ENCODE peak calls at places on chromosomes 6 and 20, in five cellular contexts. One of them, this sample, is unnamed.

GRCh38 chr6:89616531-89616930 is 22.0 kb downstream of the LYRM2 start:
- DNase-seq in endodermal cell: no peak
- DNase-seq in cardiac muscle cell: no peak
- DNase-seq in DND-41: no peak
- DNase-seq in pancreas: no peak
- DNase-seq in this sample: no peak

GRCh38 chr20:11544029-11544678 is 373.5 kb upstream of the BTBD3 start:
- DNase-seq in cardiac muscle cell: peak; percentile 69
- DNase-seq in DND-41: peak; percentile 29
- DNase-seq in endodermal cell: peak; percentile 58
- DNase-seq in pancreas: no peak
- DNase-seq in this sample: peak; percentile 24

GRCh38 chr6:169106176-169106575 is 147.5 kb downstream of the THBS2 start:
- DNase-seq in cardiac muscle cell: no peak
- DNase-seq in pancreas: no peak
- DNase-seq in DND-41: no peak
- DNase-seq in endodermal cell: no peak
- DNase-seq in this sample: no peak

GRCh38 chr6:147853574-147853973 is 345.1 kb downstream of the SAMD5 start:
- DNase-seq in endodermal cell: no peak
- DNase-seq in pancreas: no peak
- DNase-seq in cardiac muscle cell: no peak
- DNase-seq in DND-41: no peak
- DNase-seq in this sample: no peak

GRCh38 chr6:137775720-137776119 is 91.3 kb upstream of the TNFAIP3 start:
- DNase-seq in pancreas: no peak
- DNase-seq in endodermal cell: no peak
- DNase-seq in DND-41: no peak
- DNase-seq in cardiac muscle cell: no peak
- DNase-seq in this sample: no peak

GRCh38 chr20:39986231-39986904 is 702.7 kb downstream of the MAFB start:
- DNase-seq in cardiac muscle cell: peak; percentile 65
- DNase-seq in DND-41: no peak
- DNase-seq in endodermal cell: peak; percentile 71
- DNase-seq in pancreas: no peak
- DNase-seq in this sample: no peak

GRCh38 chr20:34753706-34754461 is 49.7 kb downstream of the TP53INP2 start:
- DNase-seq in endodermal cell: no peak
- DNase-seq in pancreas: no peak
- DNase-seq in DND-41: no peak
- DNase-seq in cardiac muscle cell: no peak
- DNase-seq in this sample: no peak

GRCh38 chr6:155340464-155341129 is 26.3 kb upstream of the TFB1M start:
- DNase-seq in cardiac muscle cell: no peak
- DNase-seq in DND-41: no peak
- DNase-seq in endodermal cell: peak; percentile 72
- DNase-seq in pancreas: no peak
- DNase-seq in this sample: no peak

GRCh38 chr20:46651091-46651962 is at the start of gene SLC13A3:
- DNase-seq in cardiac muscle cell: peak; percentile 57
- DNase-seq in DND-41: no peak
- DNase-seq in endodermal cell: peak; percentile 87
- DNase-seq in pancreas: no peak
- DNase-seq in this sample: no peak

GRCh38 chr6:28867078-28867414 is 56.7 kb downstream of the TRIM27 start:
- DNase-seq in DND-41: no peak
- DNase-seq in cardiac muscle cell: no peak
- DNase-seq in pancreas: no peak
- DNase-seq in endodermal cell: no peak
- DNase-seq in this sample: no peak

GRCh38 chr20:63895202-63895885 is 418 bp downstream of the DNAJC5 start:
- DNase-seq in cardiac muscle cell: no peak
- DNase-seq in endodermal cell: no peak
- DNase-seq in pancreas: peak; percentile 64
- DNase-seq in DND-41: no peak
- DNase-seq in this sample: no peak

GRCh38 chr6:29968130-29968529 is 25.8 kb downstream of the HLA-A start:
- DNase-seq in endodermal cell: no peak
- DNase-seq in pancreas: no peak
- DNase-seq in DND-41: no peak
- DNase-seq in cardiac muscle cell: no peak
- DNase-seq in this sample: no peak

GRCh38 chr6:139595183-139595582 is 220.7 kb upstream of the CITED2 start:
- DNase-seq in DND-41: no peak
- DNase-seq in pancreas: no peak
- DNase-seq in cardiac muscle cell: no peak
- DNase-seq in endodermal cell: no peak
- DNase-seq in this sample: no peak

GRCh38 chr20:41003143-41003932 is 25.3 kb upstream of the TOP1 start:
- DNase-seq in DND-41: no peak
- DNase-seq in cardiac muscle cell: no peak
- DNase-seq in endodermal cell: peak; percentile 59
- DNase-seq in pancreas: no peak
- DNase-seq in this sample: no peak

GRCh38 chr6:133396225-133396624 is 155.1 kb downstream of the EYA4 start:
- DNase-seq in endodermal cell: no peak
- DNase-seq in pancreas: no peak
- DNase-seq in cardiac muscle cell: no peak
- DNase-seq in DND-41: no peak
- DNase-seq in this sample: no peak

GRCh38 chr6:68572525-68572924 is 62.6 kb upstream of the ADGRB3 start:
- DNase-seq in endodermal cell: peak; percentile 87
- DNase-seq in cardiac muscle cell: peak; percentile 23
- DNase-seq in pancreas: no peak
- DNase-seq in DND-41: peak; percentile 19
- DNase-seq in this sample: peak; percentile 71

GRCh38 chr20:45290677-45291355 is 15.8 kb upstream of the RBPJL start:
- DNase-seq in pancreas: peak; percentile 84
- DNase-seq in DND-41: peak; percentile 71
- DNase-seq in endodermal cell: peak; percentile 95
- DNase-seq in cardiac muscle cell: peak; percentile 83
- DNase-seq in this sample: peak; percentile 87

GRCh38 chr20:50244352-50245149 is 53.9 kb downstream of the CEBPB start:
- DNase-seq in pancreas: no peak
- DNase-seq in cardiac muscle cell: no peak
- DNase-seq in endodermal cell: no peak
- DNase-seq in DND-41: no peak
- DNase-seq in this sample: no peak

GRCh38 chr6:113433506-113433991 is 423.6 kb upstream of the MARCKS start:
- DNase-seq in cardiac muscle cell: no peak
- DNase-seq in endodermal cell: no peak
- DNase-seq in pancreas: no peak
- DNase-seq in DND-41: no peak
- DNase-seq in this sample: no peak

GRCh38 chr6:150813319-150813992 is 52.0 kb upstream of the MTHFD1L start:
- DNase-seq in pancreas: no peak
- DNase-seq in cardiac muscle cell: no peak
- DNase-seq in DND-41: no peak
- DNase-seq in endodermal cell: no peak
- DNase-seq in this sample: peak; percentile 24

GRCh38 chr20:36017034-36017951 is 48.9 kb downstream of the CNBD2 start:
- DNase-seq in cardiac muscle cell: no peak
- DNase-seq in endodermal cell: peak; percentile 52
- DNase-seq in DND-41: no peak
- DNase-seq in pancreas: no peak
- DNase-seq in this sample: no peak

GRCh38 chr20:22106308-22106938 is 401.0 kb downstream of the PAX1 start:
- DNase-seq in endodermal cell: peak; percentile 52
- DNase-seq in pancreas: no peak
- DNase-seq in cardiac muscle cell: peak; percentile 47
- DNase-seq in DND-41: no peak
- DNase-seq in this sample: no peak

GRCh38 chr6:84926756-84927155 is 162.4 kb upstream of the TBX18 start:
- DNase-seq in DND-41: no peak
- DNase-seq in endodermal cell: no peak
- DNase-seq in pancreas: no peak
- DNase-seq in cardiac muscle cell: no peak
- DNase-seq in this sample: no peak

GRCh38 chr20:62775206-62775605 is 21.1 kb upstream of the MRGBP start:
- DNase-seq in endodermal cell: no peak
- DNase-seq in DND-41: no peak
- DNase-seq in cardiac muscle cell: no peak
- DNase-seq in pancreas: no peak
- DNase-seq in this sample: no peak

GRCh38 chr20:20641783-20642182 is 70.7 kb downstream of the RALGAPA2 start:
- DNase-seq in pancreas: no peak
- DNase-seq in endodermal cell: no peak
- DNase-seq in DND-41: no peak
- DNase-seq in cardiac muscle cell: no peak
- DNase-seq in this sample: no peak

GRCh38 chr20:4101271-4101670 is 85.9 kb upstream of the RNF24 start:
- DNase-seq in endodermal cell: no peak
- DNase-seq in DND-41: no peak
- DNase-seq in cardiac muscle cell: no peak
- DNase-seq in pancreas: no peak
- DNase-seq in this sample: no peak

DNA sequence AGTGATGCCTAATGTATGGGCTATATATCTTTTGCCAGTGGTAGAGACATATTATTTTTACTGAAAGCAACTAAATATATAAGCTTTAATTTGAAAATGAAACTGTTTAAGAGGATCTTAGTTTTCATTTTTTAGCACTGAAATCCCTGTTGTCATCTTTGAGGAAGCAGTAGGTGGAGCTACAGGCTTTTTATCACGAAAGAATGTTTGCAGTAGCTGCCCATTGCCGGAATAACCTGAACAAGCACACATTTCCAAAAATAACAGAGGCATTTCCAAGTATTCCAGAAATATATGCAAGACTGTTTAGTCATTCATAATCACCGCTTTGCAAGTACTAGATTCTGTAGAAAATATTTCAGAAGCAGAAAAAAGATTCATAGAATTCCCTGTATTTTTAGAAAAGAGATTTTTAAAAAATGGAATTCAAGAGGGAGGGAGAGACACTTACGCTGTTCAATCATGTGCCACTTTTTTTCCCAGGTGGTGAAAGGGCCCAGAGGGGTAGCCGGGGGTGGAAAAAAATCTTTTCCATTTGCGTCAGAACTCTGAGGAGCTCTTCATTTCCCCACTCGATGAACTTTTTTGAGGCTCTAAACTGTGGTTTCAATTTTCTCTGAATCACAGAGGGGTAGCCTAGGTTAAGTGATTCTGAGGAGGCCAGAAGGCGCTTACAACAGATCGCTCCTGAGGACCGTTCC is 142.5 kb upstream of the FERMT1 start:
- DNase-seq in cardiac muscle cell: peak; percentile 86
- DNase-seq in pancreas: no peak
- DNase-seq in DND-41: no peak
- DNase-seq in endodermal cell: no peak
- DNase-seq in this sample: no peak
- H3K4me3 ChIP-seq in cardiac muscle cell: no peak overlapping the region
- H3K4me3 ChIP-seq in pancreas: no peak overlapping the region
- H3K4me3 ChIP-seq in DND-41: no peak overlapping the region
- H3K4me3 ChIP-seq in endodermal cell: no peak overlapping the region
- H3K4me3 ChIP-seq in this sample: no peak overlapping the region

DNA sequence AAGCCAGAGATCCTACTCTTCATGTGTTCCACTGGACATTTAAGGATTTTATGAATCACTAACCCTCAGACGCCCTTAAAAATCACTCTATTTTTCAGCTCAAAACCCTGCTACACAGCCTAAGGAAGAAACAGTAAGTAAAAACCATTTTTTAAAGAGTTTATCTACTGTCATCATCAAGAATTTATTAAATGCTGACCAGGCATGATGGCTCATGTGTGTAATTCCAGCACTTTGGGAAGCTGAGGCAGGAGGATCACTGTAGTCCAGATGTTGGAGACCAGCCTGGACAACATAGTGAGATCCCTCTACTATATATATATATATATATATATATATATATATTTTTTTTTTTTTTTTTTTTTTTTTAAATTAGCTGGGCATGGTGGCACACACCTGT is 124.2 kb upstream of the ID4 start:
- DNase-seq in endodermal cell: no peak
- DNase-seq in cardiac muscle cell: no peak
- DNase-seq in pancreas: no peak
- DNase-seq in DND-41: no peak
- DNase-seq in this sample: no peak
- H3K27ac ChIP-seq in endodermal cell: no peak overlapping the region
- H3K27ac ChIP-seq in cardiac muscle cell: no peak overlapping the region
- H3K27ac ChIP-seq in pancreas: no peak overlapping the region
- H3K27ac ChIP-seq in DND-41: no peak overlapping the region
- H3K27ac ChIP-seq in this sample: no peak overlapping the region

DNA sequence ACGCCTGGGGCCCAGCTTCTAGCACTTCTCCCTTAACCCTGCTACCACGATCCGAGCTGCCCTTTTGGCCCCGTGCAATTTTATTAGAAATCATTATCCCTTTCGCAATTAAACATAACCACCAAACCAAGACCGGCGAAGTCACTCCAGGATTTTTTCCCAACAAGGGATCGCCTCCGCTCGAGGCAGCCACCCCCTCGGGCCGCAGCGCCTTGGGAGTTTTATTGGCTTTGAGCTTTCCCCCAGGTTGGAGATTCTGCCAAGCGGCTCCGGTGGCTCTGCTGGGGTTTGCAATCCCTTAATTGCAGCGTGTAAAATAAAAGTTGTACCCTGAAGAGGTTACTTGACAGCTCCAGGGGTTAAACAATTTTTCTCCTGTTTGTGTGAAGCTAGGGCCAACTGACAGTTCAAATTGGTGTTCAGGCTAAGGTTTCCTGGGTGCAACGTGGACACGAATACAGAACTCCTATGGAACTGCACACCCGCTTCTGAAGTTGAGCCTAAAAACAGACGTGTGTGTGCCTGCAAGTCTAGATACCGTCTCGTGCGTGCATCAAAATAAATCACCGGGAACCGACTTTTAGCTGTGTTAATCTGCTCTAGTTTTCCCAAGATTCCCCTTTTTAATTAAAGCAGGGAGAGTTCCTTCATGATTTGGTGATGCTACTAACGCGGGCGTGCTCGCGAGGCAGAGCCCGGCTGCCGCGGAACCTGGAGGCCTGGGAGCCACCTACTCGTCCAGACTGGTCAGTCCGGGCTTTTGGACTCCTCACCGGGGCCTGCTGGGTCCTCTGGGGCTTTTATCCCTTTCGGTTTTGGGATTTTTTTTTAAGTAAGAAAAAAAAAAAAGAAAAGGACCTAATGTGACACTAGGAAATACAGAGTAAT is 963 bp upstream of the TFAP2A start:
- DNase-seq in DND-41: no peak
- DNase-seq in pancreas: no peak
- DNase-seq in cardiac muscle cell: no peak
- DNase-seq in endodermal cell: no peak
- DNase-seq in this sample: no peak
- TF ChIP-seq CTCF in DND-41: no peak
- TF ChIP-seq CTCF in pancreas: no peak
- TF ChIP-seq CTCF in cardiac muscle cell: no peak
- TF ChIP-seq CTCF in endodermal cell: no peak
- TF ChIP-seq CTCF in this sample: no peak

DNA sequence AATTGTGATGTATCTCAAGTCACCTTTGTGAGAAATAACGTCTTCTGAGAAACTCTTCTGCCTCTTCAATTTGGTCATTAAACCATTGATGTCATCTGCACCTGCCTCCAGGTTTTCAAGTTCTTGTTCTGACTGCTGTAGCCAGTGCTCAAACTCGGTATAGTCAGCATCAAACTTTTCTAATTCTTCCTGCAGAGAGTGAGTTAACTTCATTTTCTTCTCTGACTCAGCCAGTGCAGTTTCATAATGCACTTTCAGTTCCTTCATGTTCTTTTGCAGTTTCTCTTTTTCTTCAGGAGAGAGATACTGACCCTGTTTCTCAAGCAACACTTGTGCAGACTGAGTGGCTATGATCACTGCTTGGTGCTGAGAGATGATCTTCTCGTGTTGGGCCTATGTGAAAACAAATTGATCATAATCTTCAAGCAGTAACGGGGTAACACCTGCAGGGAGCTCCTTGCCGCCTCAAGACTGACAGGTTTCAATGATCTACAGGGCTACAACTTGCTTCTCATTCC is 48.8 kb downstream of the DST start:
- DNase-seq in cardiac muscle cell: no peak
- DNase-seq in pancreas: no peak
- DNase-seq in endodermal cell: no peak
- DNase-seq in DND-41: no peak
- DNase-seq in this sample: no peak
- H3K4me3 ChIP-seq in cardiac muscle cell: no peak overlapping the region
- H3K4me3 ChIP-seq in pancreas: no peak overlapping the region
- H3K4me3 ChIP-seq in endodermal cell: no peak overlapping the region
- H3K4me3 ChIP-seq in DND-41: no peak overlapping the region
- H3K4me3 ChIP-seq in this sample: no peak overlapping the region